ENCODE peak calls at places on chromosomes 16 and 17, in four cellular contexts. X is effector memory CD8-positive, alpha-beta T cell; G is NCI-H226; P is A549. K is an unnamed sample.

GRCh38 chr16:49858200-49859129 is 2.6 kb upstream of the ZNF423 start:
- DNase-seq in X (no peak), G (no peak), P (peak; percentile 21), K (no peak)

GRCh38 chr16:72050769-72051464 is 3.4 kb upstream of the HP start:
- DNase-seq in X (no peak), G (no peak), P (no peak), K (no peak)

GRCh38 chr16:56912746-56913703 is 18.9 kb upstream of the HERPUD1 start:
- DNase-seq in X (no peak), G (peak; percentile 35), P (no peak), K (no peak)

GRCh38 chr17:15392326-15392739 is 50.9 kb upstream of the TEKT3 start:
- DNase-seq in X (no peak), G (peak; percentile 82), P (peak; percentile 15), K (no peak)

GRCh38 chr17:2595200-2595599 is 1.7 kb downstream of the PAFAH1B1 start:
- DNase-seq in X (no peak), G (no peak), P (no peak), K (no peak)

GRCh38 chr16:11780988-11781680 is 15.9 kb downstream of the ZC3H7A start:
- DNase-seq in X (no peak), G (no peak), P (no peak), K (no peak)

GRCh38 chr17:10094806-10095205 is 103.6 kb downstream of the GAS7 start:
- DNase-seq in X (no peak), G (no peak), P (no peak), K (no peak)

GRCh38 chr17:45131616-45132301 is 556 bp downstream of the PLCD3 start:
- DNase-seq in X (peak; percentile 47), G (no peak), P (peak; percentile 61), K (peak; percentile 53)

GRCh38 chr16:27232061-27232841 is 28.9 kb downstream of the KDM8 start:
- DNase-seq in X (no peak), G (peak; percentile 14), P (no peak), K (no peak)

GRCh38 chr17:50534222-50534978 is 1.9 kb downstream of the EPN3 start:
- DNase-seq in X (no peak), G (no peak), P (peak; percentile 39), K (no peak)

GRCh38 chr16:24152826-24153225 is 103.3 kb upstream of the CACNG3 start:
- DNase-seq in X (no peak), G (no peak), P (no peak), K (no peak)

GRCh38 chr17:55794681-55795080 is 43.8 kb downstream of the PCTP start:
- DNase-seq in X (no peak), G (no peak), P (no peak), K (no peak)

GRCh38 chr16:60729052-60729451 is 1307.2 kb downstream of the CDH8 start:
- DNase-seq in X (no peak), G (no peak), P (no peak), K (no peak)

GRCh38 chr17:19748807-19749193 is 702 bp upstream of the ALDH3A1 start:
- DNase-seq in X (no peak), G (no peak), P (peak; percentile 63), K (peak; percentile 5)

GRCh38 chr17:77332981-77333685 is 192.4 kb downstream of the SEC14L1 start:
- DNase-seq in X (no peak), G (peak; percentile 57), P (no peak), K (no peak)

GRCh38 chr16:2743007-2743810 is 9.2 kb upstream of the SRRM2 start:
- DNase-seq in X (no peak), G (no peak), P (no peak), K (no peak)

GRCh38 chr16:20901068-20901440 is 483 bp downstream of the LYRM1 start:
- DNase-seq in X (no peak), G (no peak), P (no peak), K (no peak)

GRCh38 chr17:8408371-8408770 is 10.7 kb upstream of the RNF222 start:
- DNase-seq in X (no peak), G (no peak), P (peak; percentile 44), K (no peak)

GRCh38 chr16:88298882-88299745 is 83.6 kb upstream of the ZNF469 start:
- DNase-seq in X (no peak), G (no peak), P (no peak), K (no peak)

GRCh38 chr16:49516382-49517036 is 142.9 kb downstream of the C16orf78 start:
- DNase-seq in X (no peak), G (no peak), P (no peak), K (no peak)

GRCh38 chr17:2222301-2222700 is 81.3 kb downstream of the SMG6 start:
- DNase-seq in X (no peak), G (no peak), P (no peak), K (no peak)

GRCh38 chr17:36592316-36592710 is 634 bp downstream of the DHRS11 start:
- DNase-seq in X (no peak), G (peak; percentile 73), P (no peak), K (no peak)

GRCh38 chr17:82449883-82450356 is 632 bp downstream of the CYBC1 start:
- DNase-seq in X (no peak), G (no peak), P (no peak), K (no peak)

GRCh38 chr16:59412275-59412841 is 678.2 kb upstream of the GOT2 start:
- DNase-seq in X (no peak), G (no peak), P (peak; percentile 67), K (no peak)

GRCh38 chr17:76089680-76090516 is 10.9 kb downstream of the ZACN start:
- DNase-seq in X (no peak), G (no peak), P (no peak), K (no peak)

GRCh38 chr16:3112881-3113574 is 642 bp downstream of the ZNF205 start:
- DNase-seq in X (no peak), G (no peak), P (no peak), K (no peak)

GRCh38 chr17:9705745-9706144 is 60.4 kb downstream of the USP43 start:
- DNase-seq in X (no peak), G (no peak), P (no peak), K (no peak)

GRCh38 chr16:21175397-21175796 is 16.9 kb downstream of the LDAF1 start:
- DNase-seq in X (no peak), G (no peak), P (no peak), K (no peak)

GRCh38 chr17:19727466-19728113 is 11.2 kb upstream of the SLC47A2 start:
- DNase-seq in X (no peak), G (peak; percentile 71), P (peak; percentile 74), K (no peak)

GRCh38 chr16:3480901-3481695 is 14.2 kb downstream of the C16orf90 start:
- DNase-seq in X (no peak), G (no peak), P (no peak), K (no peak)

GRCh38 chr17:81435636-81436293 is 40.5 kb downstream of the BAHCC1 start:
- DNase-seq in X (no peak), G (no peak), P (no peak), K (no peak)

GRCh38 chr16:14502932-14503741 is 126.9 kb downstream of the PARN start:
- DNase-seq in X (no peak), G (peak; percentile 89), P (no peak), K (no peak)

GRCh38 chr16:74743668-74744299 is 30.8 kb downstream of the FA2H start:
- DNase-seq in X (no peak), G (peak; percentile 93), P (peak; percentile 99), K (no peak)

GRCh38 chr17:47262586-47262985 is 9.0 kb downstream of the ITGB3 start:
- DNase-seq in X (no peak), G (no peak), P (no peak), K (no peak)

GRCh38 chr17:185445-186138 is 4.1 kb upstream of the DOC2B start:
- DNase-seq in X (no peak), G (no peak), P (no peak), K (no peak)

GRCh38 chr16:52976539-52977167 is 76.0 kb downstream of the CHD9NB start:
- DNase-seq in X (no peak), G (peak; percentile 22), P (peak; percentile 39), K (no peak)

GRCh38 chr16:26365555-26365954 is 673.8 kb downstream of the HS3ST4 start:
- DNase-seq in X (no peak), G (no peak), P (no peak), K (no peak)

K was measured in CD4-positive, alpha-beta memory T cell.